ENCODE peak calls at places on chromosomes 16 and 17, in nine cellular contexts. A is A549, F is GM12878, Y is GM23338, U is HepG2, Z is HL-60, Q is SK-N-SH, G is HCT116, O is K562. C is an unnamed sample.
A peak's percentile ranks its signal among the peaks of the same experiment; 100 is the strongest.

GRCh38 chr17:57588086-57588485 is 157.0 kb downstream of the CCDC182 start:
- DNase-seq in A (no peak), F (no peak), Y (no peak), U (no peak), Z (no peak), Q (no peak), G (no peak), O (no peak), C (no peak)

GRCh38 chr16:86874141-86874540 is 295.8 kb downstream of the FOXL1 start:
- DNase-seq in A (no peak), F (no peak), Y (peak; percentile 74), U (no peak), Z (no peak), Q (peak; percentile 62), G (peak; percentile 6), O (peak; percentile 39), C (peak; percentile 12)

GRCh38 chr16:66639091-66639885 is 34.8 kb downstream of the CMTM3 start:
- DNase-seq in A (no peak), F (no peak), Y (no peak), U (no peak), Z (no peak), Q (no peak), G (no peak), O (no peak), C (no peak)

GRCh38 chr16:54236761-54237160 is 49.8 kb downstream of the IRX3 start:
- DNase-seq in A (no peak), F (no peak), Y (no peak), U (no peak), Z (no peak), Q (no peak), G (no peak), O (no peak), C (no peak)

GRCh38 chr16:85638248-85638647 is 25.1 kb downstream of the GSE1 start:
- DNase-seq in A (no peak), F (no peak), Y (no peak), U (no peak), Z (no peak), Q (no peak), G (no peak), O (no peak), C (no peak)

GRCh38 chr16:25198021-25198420 is 18.7 kb upstream of the AQP8 start:
- DNase-seq in A (peak; percentile 18), F (no peak), Y (no peak), U (peak; percentile 29), Z (no peak), Q (no peak), G (peak; percentile 51), O (no peak), C (no peak)

GRCh38 chr16:57810197-57811024 is 8.1 kb upstream of the KIFC3 start:
- DNase-seq in A (peak; percentile 98), F (peak; percentile 73), Y (peak; percentile 67), U (peak; percentile 92), Z (peak; percentile 88), Q (no peak), G (peak; percentile 82), O (peak; percentile 98), C (peak; percentile 71)

GRCh38 chr17:373616-374225 is 21.1 kb upstream of the RPH3AL start:
- DNase-seq in A (peak; percentile 48), F (no peak), Y (peak; percentile 44), U (no peak), Z (no peak), Q (no peak), G (no peak), O (no peak), C (no peak)

GRCh38 chr16:88318091-88318494 is 64.7 kb upstream of the ZNF469 start:
- DNase-seq in A (no peak), F (no peak), Y (no peak), U (no peak), Z (no peak), Q (no peak), G (no peak), O (no peak), C (no peak)

GRCh38 chr17:78763561-78763960 is 18.5 kb downstream of the CYTH1 start:
- DNase-seq in A (no peak), F (no peak), Y (no peak), U (no peak), Z (no peak), Q (no peak), G (no peak), O (no peak), C (no peak)
- TF ChIP-seq CTCF in A (no peak), F (no peak), Y (no peak), U (no peak), Z (no peak), Q (no peak), G (no peak), O (no peak), C (no peak)

DNA sequence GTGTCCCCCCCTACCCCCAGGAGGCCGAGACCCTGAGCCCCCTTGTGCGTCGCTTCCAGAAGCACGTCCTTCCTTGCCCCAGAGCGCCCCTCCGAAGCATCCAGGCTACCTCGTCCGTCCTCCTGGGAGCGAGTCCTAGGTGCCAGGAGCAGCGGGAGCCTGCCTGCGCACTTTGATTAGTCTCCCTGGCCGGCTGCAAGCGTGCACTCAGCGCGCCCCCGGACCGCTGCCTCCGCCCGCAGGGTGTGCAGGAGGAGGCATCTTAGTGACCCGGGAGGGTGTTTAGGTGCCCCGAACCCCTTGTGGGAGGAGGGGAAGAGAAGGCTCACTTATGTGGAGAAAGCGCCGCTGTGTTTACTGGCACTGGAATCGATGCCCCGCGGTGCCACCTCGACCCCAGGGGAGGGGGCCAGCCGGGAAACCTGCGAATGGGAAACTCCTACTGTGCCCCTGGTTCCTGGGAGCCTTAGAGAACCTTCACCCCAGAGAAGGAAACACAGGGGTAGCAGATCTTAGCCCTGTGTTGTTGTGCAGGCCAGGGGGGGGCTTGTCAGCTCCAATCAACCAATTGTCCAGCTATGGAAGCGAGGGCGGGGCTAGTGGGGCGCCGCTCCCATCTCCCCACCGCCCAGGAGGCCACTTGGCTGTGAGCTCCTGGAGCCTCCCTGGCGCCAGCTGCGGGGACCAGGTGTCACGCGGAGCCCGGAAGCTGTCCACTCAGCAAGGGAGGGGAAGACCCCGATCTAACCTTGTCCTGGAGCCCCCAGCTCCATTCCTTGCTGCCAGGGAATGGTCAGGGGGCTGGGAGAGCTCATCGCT is 922.8 kb upstream of the EEF2KMT start:
- DNase-seq in A (no peak), F (no peak), Y (peak; percentile 12), U (no peak), Z (no peak), Q (peak; percentile 67), G (no peak), O (no peak), C (no peak)
- TF ChIP-seq REST in A (no peak), F (no peak), Y (no peak), U (no peak), Z (no peak), Q (no peak), G (no peak), O (no peak), C (no peak)

DNA sequence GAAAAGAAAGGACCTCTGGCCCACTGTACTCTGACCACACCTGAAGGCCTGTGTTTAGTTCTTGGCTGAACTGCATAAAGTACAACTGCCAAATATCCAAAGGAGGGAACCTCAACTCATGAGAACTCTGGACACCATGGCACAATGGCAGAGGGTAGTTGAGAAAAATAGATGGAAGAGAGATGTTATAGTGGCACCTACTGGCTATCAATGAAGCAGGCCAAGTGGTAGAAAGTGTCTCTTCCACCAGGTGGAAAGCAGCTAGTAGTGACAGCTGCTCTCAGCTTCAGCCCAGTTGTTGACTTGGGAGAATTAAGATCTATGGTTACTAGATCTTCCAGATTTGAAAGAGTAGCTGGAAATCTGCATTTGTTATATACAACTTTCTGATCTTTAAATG is 3.2 kb downstream of the MED31 start:
- DNase-seq in A (peak; percentile 60), F (no peak), Y (peak; percentile 44), U (peak; percentile 41), Z (no peak), Q (no peak), G (no peak), O (no peak), C (no peak)
- TF ChIP-seq CTCF in A (peak; percentile 61), F (peak; percentile 52), Y (peak; percentile 42), U (peak; percentile 65), Z (no peak), Q (peak; percentile 38), G (no peak), O (peak; percentile 60), C (peak; percentile 50)

GRCh38 chr17:50347087-50347893 is 1.4 kb downstream of the XYLT2 start:
- DNase-seq in A (no peak), F (no peak), Y (peak; percentile 75), U (no peak), Z (no peak), Q (no peak), G (no peak), O (no peak), C (no peak)

GRCh38 chr17:50349241-50349595 is 3.3 kb downstream of the XYLT2 start:
- DNase-seq in A (no peak), F (no peak), Y (no peak), U (no peak), Z (no peak), Q (no peak), G (no peak), O (no peak), C (no peak)

GRCh38 chr17:50350733-50351132 is 4.8 kb downstream of the XYLT2 start:
- DNase-seq in A (no peak), F (no peak), Y (no peak), U (no peak), Z (no peak), Q (no peak), G (no peak), O (no peak), C (no peak)

GRCh38 chr17:50347894-50348291 is 2.0 kb downstream of the XYLT2 start:
- DNase-seq in A (no peak), F (no peak), Y (no peak), U (no peak), Z (no peak), Q (no peak), G (no peak), O (no peak), C (no peak)

DNA sequence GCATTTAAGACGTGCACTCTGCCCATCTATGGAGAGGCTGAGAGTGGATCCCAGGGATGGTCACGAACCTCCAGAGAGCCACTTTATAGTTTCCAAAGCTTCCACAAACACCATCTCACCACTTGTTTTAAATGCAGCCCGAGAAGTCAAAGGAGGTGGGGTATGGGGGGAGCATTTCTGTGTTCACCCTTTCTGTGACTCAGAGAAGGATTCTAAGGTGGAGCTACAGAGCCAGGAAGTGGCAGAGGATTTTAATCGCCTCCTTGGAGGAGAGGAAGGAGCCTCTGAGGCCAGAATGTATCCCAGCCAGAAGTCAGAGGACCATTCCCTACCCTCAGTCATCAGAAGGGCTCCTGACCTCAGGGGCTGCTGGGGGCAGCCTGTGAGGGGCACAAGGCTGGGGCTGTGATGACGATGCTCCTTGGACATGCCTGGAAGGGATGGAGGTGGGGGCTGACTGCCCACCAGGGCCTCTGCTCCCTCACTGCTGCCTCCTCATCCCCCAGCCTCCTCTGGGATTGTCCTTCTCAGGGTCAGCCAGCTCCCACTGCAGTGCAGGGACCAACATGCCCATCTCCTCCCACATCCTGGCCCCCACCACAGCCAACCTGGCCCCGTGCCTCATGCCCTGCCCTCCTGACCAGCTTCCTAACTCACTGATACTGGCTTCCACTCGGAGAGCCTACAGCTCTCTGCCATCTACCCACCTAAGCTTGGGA is 2.8 kb downstream of the XYLT2 start:
- DNase-seq in A (no peak), F (no peak), Y (no peak), U (no peak), Z (no peak), Q (no peak), G (no peak), O (no peak), C (no peak)
- TF ChIP-seq REST in A (no peak), F (no peak), Y (no peak), U (no peak), Z (no peak), Q (no peak), G (no peak), O (no peak), C (no peak)